ENCODE peak calls at places on chromosome 1, in five cellular contexts. K, W, F, P and Y are unnamed samples.

GRCh38 chr1:108877858-108878257 is 1.1 kb downstream of the GPSM2 start:
- DNase-seq in K (no peak), W (no peak), F (no peak), P (peak; percentile 16), Y (no peak)

GRCh38 chr1:23916209-23917131 is 3.3 kb upstream of the CNR2 start:
- DNase-seq in K (peak; percentile 31), W (no peak), F (peak; percentile 86), P (peak; percentile 60), Y (peak; percentile 31)

GRCh38 chr1:191857600-191857999 is 300.7 kb upstream of the RGS18 start:
- DNase-seq in K (no peak), W (no peak), F (no peak), P (peak; percentile 2), Y (no peak)

GRCh38 chr1:29649375-29650040 is 413.2 kb downstream of the PTPRU start:
- DNase-seq in K (no peak), W (no peak), F (peak; percentile 6), P (peak; percentile 37), Y (peak; percentile 14)

GRCh38 chr1:67534627-67535065 is 104.4 kb upstream of the SERBP1 start:
- DNase-seq in K (no peak), W (no peak), F (peak; percentile 64), P (peak; percentile 73), Y (peak; percentile 26)

GRCh38 chr1:94122201-94122970 is 1.4 kb upstream of the ABCA4 start:
- DNase-seq in K (no peak), W (no peak), F (no peak), P (peak; percentile 92), Y (no peak)

GRCh38 chr1:54046671-54047383 is 6.2 kb downstream of the TMEM59 start:
- DNase-seq in K (no peak), W (no peak), F (no peak), P (peak; percentile 20), Y (no peak)

GRCh38 chr1:1179983-1180861 is 6.5 kb downstream of the TTLL10 start:
- DNase-seq in K (no peak), W (no peak), F (no peak), P (no peak), Y (no peak)

GRCh38 chr1:33532250-33532649 is 59.8 kb downstream of the ZSCAN20 start:
- DNase-seq in K (no peak), W (no peak), F (no peak), P (no peak), Y (no peak)

GRCh38 chr1:109371271-109371739 is 26.4 kb downstream of the SORT1 start:
- DNase-seq in K (peak; percentile 53), W (peak; percentile 71), F (peak; percentile 66), P (peak; percentile 81), Y (no peak)

DNA sequence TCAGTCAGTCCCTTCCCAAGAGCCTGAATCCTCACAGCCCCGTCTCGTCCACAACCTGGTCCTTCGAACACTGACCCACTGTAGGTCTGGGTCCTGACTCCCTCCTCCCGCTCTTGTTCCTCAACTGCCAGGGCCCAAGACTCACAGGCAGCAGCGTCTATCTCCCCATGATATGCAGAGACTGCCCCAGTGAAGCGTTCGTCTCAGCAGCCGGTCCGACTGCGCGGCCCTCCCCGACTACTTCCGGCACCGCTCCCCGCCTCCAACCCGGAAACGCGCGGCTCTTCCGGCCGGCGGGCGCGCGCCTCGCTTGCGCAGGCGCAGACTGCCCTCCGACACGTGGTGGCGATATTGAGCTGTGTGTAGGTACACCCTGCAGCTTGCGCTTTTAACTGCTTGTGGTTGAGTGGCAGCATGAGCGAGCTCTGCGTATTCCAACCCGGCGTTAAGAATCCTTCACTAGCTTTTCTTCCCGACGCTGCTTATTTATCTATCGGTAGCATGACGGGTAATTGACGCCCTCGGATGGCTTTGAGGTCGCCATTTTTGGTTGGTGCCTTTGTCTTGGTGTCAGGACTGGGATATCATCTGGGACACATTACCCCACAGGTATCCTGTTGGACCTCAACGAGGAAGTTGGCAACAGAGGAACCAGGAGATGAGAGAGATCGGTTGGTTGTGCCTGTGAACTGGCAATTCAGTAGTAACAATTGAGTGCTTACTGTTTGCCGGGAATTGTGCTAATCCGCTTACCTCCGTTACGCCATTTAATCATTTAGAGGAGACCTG is at the start of gene TAF12:
- DNase-seq in K (peak; percentile 89), W (peak; percentile 80), F (peak; percentile 93), P (peak; percentile 93), Y (peak; percentile 87)
- TF ChIP-seq CTCF in K (no peak), W (peak; percentile 18), F (peak; percentile 63), P (peak; percentile 16), Y (no peak)

GRCh38 chr1:14780271-14780670 is 181.8 kb downstream of the KAZN start:
- DNase-seq in K (no peak), W (peak; percentile 8), F (no peak), P (no peak), Y (no peak)

GRCh38 chr1:14784790-14785773 is 186.6 kb downstream of the KAZN start:
- DNase-seq in K (no peak), W (no peak), F (no peak), P (no peak), Y (no peak)

GRCh38 chr1:14781811-14782210 is 183.3 kb downstream of the KAZN start:
- DNase-seq in K (no peak), W (no peak), F (no peak), P (no peak), Y (no peak)

GRCh38 chr1:14783592-14783886 is 185.1 kb downstream of the KAZN start:
- DNase-seq in K (no peak), W (no peak), F (no peak), P (no peak), Y (no peak)

GRCh38 chr1:14782741-14783591 is 184.5 kb downstream of the KAZN start:
- DNase-seq in K (no peak), W (no peak), F (no peak), P (no peak), Y (no peak)
- TF ChIP-seq CTCF in K (no peak), W (peak; percentile 4), F (no peak), P (peak; percentile 11), Y (peak; percentile 18)

GRCh38 chr1:212677136-212677535 is 22.5 kb downstream of the BATF3 start:
- DNase-seq in K (no peak), W (no peak), F (no peak), P (no peak), Y (no peak)
- TF ChIP-seq CTCF in K (no peak), W (no peak), F (no peak), P (no peak), Y (no peak)

GRCh38 chr1:25501235-25502058 is 42.0 kb upstream of the LDLRAP1 start:
- DNase-seq in K (no peak), W (peak; percentile 57), F (no peak), P (peak; percentile 42), Y (no peak)
- TF ChIP-seq CTCF in K (no peak), W (peak; percentile 21), F (no peak), P (peak; percentile 8), Y (peak; percentile 32)

GRCh38 chr1:63924600-63924999 is 150.8 kb downstream of the ROR1 start:
- DNase-seq in K (no peak), W (no peak), F (no peak), P (no peak), Y (no peak)
- TF ChIP-seq CTCF in K (no peak), W (no peak), F (no peak), P (no peak), Y (no peak)

GRCh38 chr1:147470079-147470478 is 71.2 kb upstream of the BCL9 start:
- DNase-seq in K (no peak), W (no peak), F (no peak), P (no peak), Y (no peak)

GRCh38 chr1:147473735-147474049 is 67.6 kb upstream of the BCL9 start:
- DNase-seq in K (no peak), W (no peak), F (no peak), P (no peak), Y (no peak)

GRCh38 chr1:147475488-147475887 is 65.8 kb upstream of the BCL9 start:
- DNase-seq in K (no peak), W (no peak), F (no peak), P (peak; percentile 20), Y (no peak)

GRCh38 chr1:147472953-147473734 is 68.2 kb upstream of the BCL9 start:
- DNase-seq in K (no peak), W (no peak), F (no peak), P (no peak), Y (no peak)

GRCh38 chr1:147472489-147472888 is 68.8 kb upstream of the BCL9 start:
- DNase-seq in K (no peak), W (no peak), F (no peak), P (no peak), Y (no peak)
- TF ChIP-seq CTCF in K (no peak), W (no peak), F (no peak), P (no peak), Y (no peak)

GRCh38 chr1:88961081-88961480 is 31.3 kb downstream of the KYAT3 start:
- DNase-seq in K (no peak), W (no peak), F (no peak), P (no peak), Y (no peak)
- TF ChIP-seq CTCF in K (no peak), W (no peak), F (no peak), P (no peak), Y (no peak)